ENCODE peak calls at places on chromosome X, in six cellular contexts. M, V, H, K, Y and T are unnamed samples.

GRCh38 chrX:137118536-137118935 is 84.7 kb upstream of the GPR101 start:
- DNase-seq in Y (no peak), V (no peak), K (no peak), M (no peak), H (no peak), T (no peak)

GRCh38 chrX:40140706-40141499 is 43.1 kb upstream of the BCOR start:
- DNase-seq in K (peak), H (no peak), Y (no peak), M (no peak), V (no peak), T (peak)

GRCh38 chrX:100731441-100732281 is at the start of gene SYTL4:
- DNase-seq in Y (no peak), K (no peak), V (peak), M (no peak), H (peak), T (peak)

GRCh38 chrX:136608295-136608933 is 39.5 kb upstream of the CD40LG start:
- DNase-seq in V (peak), K (no peak), H (no peak), Y (no peak), M (no peak), T (peak)

GRCh38 chrX:131288738-131289511 is at the start of gene IGSF1:
- DNase-seq in M (no peak), K (peak), V (no peak), H (peak), Y (peak), T (peak)

GRCh38 chrX:20265221-20265725 is 1.4 kb downstream of the RPS6KA3 start:
- DNase-seq in Y (no peak), M (no peak), H (peak), V (peak), K (peak), T (peak)

GRCh38 chrX:135000516-135000915 is 9.7 kb downstream of the SMIM10 start:
- DNase-seq in Y (no peak), M (no peak), V (no peak), H (no peak), K (no peak), T (no peak)

GRCh38 chrX:129144172-129145038 is 378.9 kb downstream of the SMARCA1 start:
- DNase-seq in V (no peak), M (no peak), K (peak), H (no peak), Y (no peak), T (no peak)

GRCh38 chrX:107823456-107823855 is 2.2 kb upstream of the MID2 start:
- DNase-seq in K (no peak), V (no peak), Y (no peak), H (no peak), M (no peak), T (no peak)

GRCh38 chrX:39757971-39758370 is 339.8 kb downstream of the BCOR start:
- DNase-seq in V (no peak), H (no peak), M (no peak), Y (no peak), K (no peak), T (no peak)

GRCh38 chrX:11688201-11688600 is 22.5 kb upstream of the ARHGAP6 start:
- DNase-seq in M (no peak), Y (no peak), H (no peak), K (no peak), V (no peak), T (no peak)

DNA sequence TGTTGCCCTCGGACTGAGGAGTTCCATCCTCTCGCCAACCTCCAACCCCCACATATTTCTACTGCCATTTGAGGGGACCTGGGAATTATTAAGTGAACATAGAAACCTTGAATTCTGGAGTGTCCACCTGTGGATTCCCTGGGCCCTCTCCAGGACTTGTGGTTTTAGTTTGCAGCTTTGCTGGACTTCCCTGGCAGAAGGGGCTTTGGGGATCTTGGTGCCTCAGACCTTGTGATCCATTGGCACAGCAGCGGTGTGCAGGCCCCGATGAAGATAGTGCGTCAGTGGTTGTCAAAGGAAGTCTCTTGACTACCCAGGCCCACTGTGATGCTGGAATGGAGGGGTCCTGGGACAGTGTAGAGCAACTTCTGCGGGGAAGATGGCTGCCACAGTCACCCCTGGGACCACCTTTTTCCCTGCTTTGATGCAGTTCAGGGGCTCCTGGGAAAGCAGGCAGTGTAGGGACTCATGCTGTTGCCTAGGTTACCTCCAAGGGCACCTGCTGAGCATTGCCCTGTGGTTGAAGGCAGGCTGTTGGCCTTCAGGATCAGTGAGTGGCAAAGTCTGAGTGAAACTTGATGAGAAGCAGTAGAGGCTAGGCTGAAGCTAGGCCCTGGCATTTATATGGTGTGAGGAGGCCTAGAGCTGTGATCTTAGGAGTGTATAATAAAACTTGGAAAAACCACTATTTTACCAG is 2.1 kb downstream of the SLC16A2 start:
- DNase-seq in V (no peak), K (no peak), Y (no peak), H (no peak), M (no peak), T (no peak)
- TF ChIP-seq ATF3 in V (no peak), K (no peak), Y (no peak), H (no peak), M (no peak), T (no peak)

GRCh38 chrX:9310596-9310995 is 154.3 kb upstream of the TBL1X start:
- DNase-seq in M (no peak), H (no peak), K (no peak), V (no peak), Y (no peak), T (no peak)

GRCh38 chrX:9311411-9312160 is 153.3 kb upstream of the TBL1X start:
- DNase-seq in H (no peak), Y (no peak), M (no peak), V (no peak), K (no peak), T (no peak)

GRCh38 chrX:9315086-9315485 is 149.8 kb upstream of the TBL1X start:
- DNase-seq in M (no peak), H (no peak), Y (no peak), V (no peak), K (no peak), T (no peak)

GRCh38 chrX:9316096-9316495 is 148.8 kb upstream of the TBL1X start:
- DNase-seq in M (no peak), H (no peak), Y (no peak), K (no peak), V (no peak), T (no peak)

GRCh38 chrX:9312922-9313867 is 151.7 kb upstream of the TBL1X start:
- DNase-seq in V (peak), Y (no peak), K (peak), M (no peak), H (peak), T (peak)
- TF ChIP-seq ATF3 in V (no peak), Y (no peak), K (no peak), M (no peak), H (no peak), T (no peak)

DNA sequence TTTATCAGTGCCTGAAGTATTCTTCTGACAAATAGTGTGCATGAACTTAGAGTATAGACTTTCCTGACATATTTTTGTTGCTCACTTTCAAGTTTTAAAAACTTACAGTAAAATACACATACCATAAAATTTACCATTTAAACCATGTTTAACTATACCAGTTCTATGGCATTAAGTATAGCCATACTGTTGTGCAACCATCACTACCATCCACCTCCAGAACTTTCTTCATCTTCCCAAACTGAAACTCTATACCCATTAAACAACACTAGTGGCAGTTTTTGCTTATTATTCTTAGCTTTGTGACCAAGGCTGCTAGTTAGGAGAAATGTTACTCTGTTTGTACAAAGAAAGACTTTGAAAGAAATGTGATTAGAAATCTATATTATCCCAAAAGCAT is 25.8 kb downstream of the ATP7A start:
- DNase-seq in K (no peak), M (no peak), Y (no peak), H (no peak), V (no peak), T (no peak)
- TF ChIP-seq ATF3 in K (no peak), M (no peak), Y (no peak), H (no peak), V (no peak), T (no peak)

DNA sequence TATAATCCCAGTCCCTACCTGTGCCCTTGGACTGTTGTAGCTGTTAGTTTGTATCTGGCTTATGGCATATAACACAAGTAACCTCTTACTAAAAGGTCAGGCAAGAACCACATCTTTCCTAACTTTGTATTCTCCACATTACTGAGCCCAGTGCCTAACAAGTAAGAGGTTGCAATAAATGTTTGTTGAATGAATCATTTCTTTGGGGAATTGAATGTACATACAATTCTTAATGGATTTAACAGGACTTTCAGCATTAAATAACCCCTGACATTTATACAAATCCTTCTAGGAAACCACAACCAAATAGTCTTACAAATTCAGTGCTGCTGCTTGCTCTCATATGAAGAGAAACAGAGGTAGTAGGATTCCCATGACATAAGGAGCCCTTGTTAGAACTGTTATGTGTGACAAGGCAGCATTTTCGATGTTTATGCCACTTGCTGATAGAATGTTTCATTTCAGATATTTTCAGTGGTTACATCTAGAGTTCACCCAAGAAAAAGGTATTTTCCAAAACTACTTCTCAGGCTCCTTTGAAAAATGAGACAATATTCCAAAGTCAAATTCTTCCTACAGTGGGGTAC is 62.0 kb downstream of the MBNL3 start:
- DNase-seq in Y (no peak), M (no peak), V (no peak), H (no peak), K (no peak), T (no peak)
- TF ChIP-seq ATF3 in Y (no peak), M (no peak), V (no peak), H (no peak), K (no peak), T (no peak)

GRCh38 chrX:14598330-14598729 is 69.0 kb downstream of the GLRA2 start:
- DNase-seq in H (no peak), V (no peak), M (no peak), K (no peak), Y (peak), T (no peak)
- TF ChIP-seq ATF3 in H (no peak), V (no peak), M (no peak), K (no peak), Y (no peak), T (no peak)

DNA sequence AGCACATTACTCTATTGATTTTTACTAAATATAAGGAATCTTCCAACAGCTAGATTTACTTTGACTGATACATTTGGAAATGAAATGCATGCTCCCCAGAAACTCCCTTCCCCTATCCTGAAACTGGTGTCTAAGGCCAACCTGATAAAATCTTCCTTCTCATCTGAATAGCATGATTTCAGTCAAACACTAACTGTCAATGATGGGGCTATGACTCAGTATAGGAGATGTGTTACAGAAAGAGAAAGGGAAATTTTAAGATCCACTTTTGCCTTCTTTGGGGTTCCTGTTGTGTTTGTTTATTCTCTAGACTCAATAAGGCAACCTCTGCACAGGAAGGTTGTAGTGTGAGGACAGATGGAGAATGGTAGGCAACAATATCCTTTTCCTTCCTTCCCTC is 160.7 kb downstream of the MOSPD2 start:
- DNase-seq in Y (no peak), M (no peak), K (no peak), H (no peak), V (no peak), T (no peak)
- TF ChIP-seq ATF3 in Y (no peak), M (no peak), K (no peak), H (no peak), V (no peak), T (no peak)

GRCh38 chrX:25206761-25207160 is 191.0 kb upstream of the ARX start:
- DNase-seq in K (no peak), M (no peak), V (no peak), H (no peak), Y (no peak), T (no peak)

GRCh38 chrX:25204182-25204581 is 188.4 kb upstream of the ARX start:
- DNase-seq in K (no peak), V (no peak), H (no peak), Y (no peak), M (no peak), T (no peak)

GRCh38 chrX:25198253-25198652 is 182.5 kb upstream of the ARX start:
- DNase-seq in H (no peak), M (no peak), K (no peak), V (no peak), Y (no peak), T (no peak)

GRCh38 chrX:25198891-25199290 is 183.1 kb upstream of the ARX start:
- DNase-seq in K (no peak), V (no peak), Y (no peak), M (no peak), H (no peak), T (no peak)

GRCh38 chrX:25202827-25203226 is 187.1 kb upstream of the ARX start:
- DNase-seq in V (no peak), K (no peak), Y (no peak), H (no peak), M (no peak), T (no peak)
- TF ChIP-seq ATF3 in V (no peak), K (no peak), Y (no peak), H (no peak), M (no peak), T (no peak)

DNA sequence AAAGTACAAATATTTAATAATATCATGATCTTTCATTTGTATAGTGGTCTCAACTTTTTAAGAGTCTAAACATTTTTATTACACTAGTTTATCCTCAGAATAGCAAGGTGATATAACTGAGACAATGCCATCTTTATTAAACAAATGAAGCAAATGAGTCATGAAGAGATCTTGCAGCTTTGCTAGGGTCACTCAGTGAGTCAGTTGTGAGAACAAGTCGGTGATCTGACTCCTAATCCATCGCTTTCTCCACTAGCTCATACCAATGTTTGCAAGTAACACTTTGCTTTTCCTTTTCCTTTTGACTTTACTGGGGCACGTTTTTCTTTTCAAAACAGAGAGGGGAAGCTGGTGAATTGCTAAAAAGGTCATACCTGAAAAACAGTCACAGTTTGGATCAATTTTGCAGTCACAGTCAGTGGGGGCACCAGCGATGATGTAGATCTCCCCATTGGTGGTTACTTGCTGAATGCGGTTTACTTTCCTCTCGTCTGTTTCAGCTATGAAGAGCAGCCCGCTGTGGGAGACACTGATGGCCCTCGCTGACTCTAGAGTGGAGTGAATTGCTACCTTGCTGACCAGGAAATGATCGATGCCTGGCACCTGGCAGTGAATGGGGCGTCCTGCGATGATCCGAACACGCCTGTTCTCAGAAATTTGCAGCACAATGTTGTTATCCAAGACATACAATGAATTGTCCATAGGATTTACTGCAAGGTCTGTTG is 75.7 kb downstream of the SH2D1A start:
- DNase-seq in V (no peak), Y (no peak), M (no peak), H (no peak), K (no peak), T (no peak)
- TF ChIP-seq ATF3 in V (no peak), Y (no peak), M (no peak), H (no peak), K (no peak), T (no peak)